ENCODE peak calls at places on chromosomes 6 and 20, in five cellular contexts. One of them, this sample, is unnamed.

GRCh38 chr6:168107191-168107940 is 28.4 kb upstream of the FRMD1 start:
- DNase-seq in neuronal stem cell: no peak
- DNase-seq in H1: no peak
- DNase-seq in H9: no peak
- DNase-seq in trophoblast cell: peak; percentile 34
- DNase-seq in this sample: no peak

GRCh38 chr20:58869662-58870227 is 17.2 kb downstream of the GNAS start:
- DNase-seq in neuronal stem cell: no peak
- DNase-seq in H1: no peak
- DNase-seq in H9: no peak
- DNase-seq in trophoblast cell: no peak
- DNase-seq in this sample: no peak

GRCh38 chr20:33883164-33883563 is 72.0 kb downstream of the CHMP4B start:
- DNase-seq in neuronal stem cell: no peak
- DNase-seq in H1: no peak
- DNase-seq in H9: no peak
- DNase-seq in trophoblast cell: no peak
- DNase-seq in this sample: no peak

GRCh38 chr6:24856954-24857670 is 58.4 kb upstream of the ARMH2 start:
- DNase-seq in neuronal stem cell: no peak
- DNase-seq in H1: no peak
- DNase-seq in H9: no peak
- DNase-seq in trophoblast cell: no peak
- DNase-seq in this sample: no peak

GRCh38 chr20:7257719-7258466 is 490.4 kb downstream of the BMP2 start:
- DNase-seq in neuronal stem cell: no peak
- DNase-seq in H1: no peak
- DNase-seq in H9: no peak
- DNase-seq in trophoblast cell: no peak
- DNase-seq in this sample: no peak

GRCh38 chr20:32297439-32297838 is 20.0 kb downstream of the KIF3B start:
- DNase-seq in neuronal stem cell: no peak
- DNase-seq in H1: no peak
- DNase-seq in H9: no peak
- DNase-seq in trophoblast cell: no peak
- DNase-seq in this sample: no peak

GRCh38 chr20:11249683-11250082 is 575.9 kb upstream of the JAG1 start:
- DNase-seq in neuronal stem cell: no peak
- DNase-seq in H1: no peak
- DNase-seq in H9: no peak
- DNase-seq in trophoblast cell: no peak
- DNase-seq in this sample: no peak

GRCh38 chr6:104252276-104252675 is 607.4 kb downstream of the HACE1 start:
- DNase-seq in neuronal stem cell: no peak
- DNase-seq in H1: no peak
- DNase-seq in H9: no peak
- DNase-seq in trophoblast cell: peak; percentile 81
- DNase-seq in this sample: no peak

GRCh38 chr20:52236292-52236691 is 44.7 kb upstream of the ZFP64 start:
- DNase-seq in neuronal stem cell: no peak
- DNase-seq in H1: no peak
- DNase-seq in H9: no peak
- DNase-seq in trophoblast cell: no peak
- DNase-seq in this sample: no peak

GRCh38 chr6:91243436-91243835 is 656.6 kb upstream of the MAP3K7 start:
- DNase-seq in neuronal stem cell: no peak
- DNase-seq in H1: no peak
- DNase-seq in H9: no peak
- DNase-seq in trophoblast cell: no peak
- DNase-seq in this sample: no peak

GRCh38 chr6:125481056-125481455 is 179.3 kb upstream of the HDDC2 start:
- DNase-seq in neuronal stem cell: no peak
- DNase-seq in H1: no peak
- DNase-seq in H9: no peak
- DNase-seq in trophoblast cell: no peak
- DNase-seq in this sample: peak; percentile 11

GRCh38 chr6:31401403-31401802 is 2.0 kb upstream of the MICA start:
- DNase-seq in neuronal stem cell: no peak
- DNase-seq in H1: no peak
- DNase-seq in H9: no peak
- DNase-seq in trophoblast cell: peak; percentile 51
- DNase-seq in this sample: peak; percentile 89

GRCh38 chr6:128118401-128118800 is 217.5 kb upstream of the THEMIS start:
- DNase-seq in neuronal stem cell: no peak
- DNase-seq in H1: no peak
- DNase-seq in H9: no peak
- DNase-seq in trophoblast cell: peak; percentile 7
- DNase-seq in this sample: peak; percentile 65

GRCh38 chr6:46366190-46366900 is 124.9 kb downstream of the RCAN2 start:
- DNase-seq in neuronal stem cell: no peak
- DNase-seq in H1: no peak
- DNase-seq in H9: no peak
- DNase-seq in trophoblast cell: peak; percentile 89
- DNase-seq in this sample: no peak

GRCh38 chr6:79833264-79833663 is 114.1 kb downstream of the ELOVL4 start:
- DNase-seq in neuronal stem cell: no peak
- DNase-seq in H1: no peak
- DNase-seq in H9: no peak
- DNase-seq in trophoblast cell: peak; percentile 56
- DNase-seq in this sample: peak; percentile 6

GRCh38 chr20:6122873-6123649 is at the start of gene FERMT1:
- DNase-seq in neuronal stem cell: peak; percentile 44
- DNase-seq in H1: peak; percentile 61
- DNase-seq in H9: peak; percentile 78
- DNase-seq in trophoblast cell: peak; percentile 63
- DNase-seq in this sample: peak; percentile 60

GRCh38 chr6:164095056-164095455 is 680.5 kb downstream of the QKI start:
- DNase-seq in neuronal stem cell: no peak
- DNase-seq in H1: no peak
- DNase-seq in H9: no peak
- DNase-seq in trophoblast cell: no peak
- DNase-seq in this sample: no peak

GRCh38 chr6:64896939-64897338 is 810.1 kb downstream of the EYS start:
- DNase-seq in neuronal stem cell: no peak
- DNase-seq in H1: no peak
- DNase-seq in H9: no peak
- DNase-seq in trophoblast cell: no peak
- DNase-seq in this sample: no peak

GRCh38 chr6:125868252-125868651 is 77.5 kb downstream of the NCOA7 start:
- DNase-seq in neuronal stem cell: no peak
- DNase-seq in H1: no peak
- DNase-seq in H9: no peak
- DNase-seq in trophoblast cell: no peak
- DNase-seq in this sample: no peak

GRCh38 chr20:14264869-14265268 is 72.5 kb downstream of the FLRT3 start:
- DNase-seq in neuronal stem cell: no peak
- DNase-seq in H1: no peak
- DNase-seq in H9: no peak
- DNase-seq in trophoblast cell: peak; percentile 10
- DNase-seq in this sample: peak; percentile 6

GRCh38 chr6:56866917-56867522 is 87.9 kb upstream of the BEND6 start:
- DNase-seq in neuronal stem cell: no peak
- DNase-seq in H1: no peak
- DNase-seq in H9: no peak
- DNase-seq in trophoblast cell: no peak
- DNase-seq in this sample: peak; percentile 57

GRCh38 chr6:100818066-100818465 is 63.1 kb downstream of the ASCC3 start:
- DNase-seq in neuronal stem cell: no peak
- DNase-seq in H1: no peak
- DNase-seq in H9: no peak
- DNase-seq in trophoblast cell: no peak
- DNase-seq in this sample: no peak

GRCh38 chr20:49356676-49357075 is 78.8 kb upstream of the ZNFX1 start:
- DNase-seq in neuronal stem cell: no peak
- DNase-seq in H1: no peak
- DNase-seq in H9: no peak
- DNase-seq in trophoblast cell: no peak
- DNase-seq in this sample: no peak

GRCh38 chr20:40265872-40266533 is 423.0 kb downstream of the MAFB start:
- DNase-seq in neuronal stem cell: no peak
- DNase-seq in H1: no peak
- DNase-seq in H9: no peak
- DNase-seq in trophoblast cell: peak; percentile 45
- DNase-seq in this sample: peak; percentile 28

GRCh38 chr20:48600470-48600945 is 227.3 kb downstream of the PREX1 start:
- DNase-seq in neuronal stem cell: no peak
- DNase-seq in H1: no peak
- DNase-seq in H9: no peak
- DNase-seq in trophoblast cell: no peak
- DNase-seq in this sample: no peak

GRCh38 chr6:145214570-145214969 is 520.8 kb downstream of the EPM2A start:
- DNase-seq in neuronal stem cell: peak; percentile 8
- DNase-seq in H1: no peak
- DNase-seq in H9: no peak
- DNase-seq in trophoblast cell: peak; percentile 55
- DNase-seq in this sample: peak; percentile 43

GRCh38 chr6:25193865-25194679 is 85.1 kb upstream of the CARMIL1 start:
- DNase-seq in neuronal stem cell: no peak
- DNase-seq in H1: no peak
- DNase-seq in H9: no peak
- DNase-seq in trophoblast cell: no peak
- DNase-seq in this sample: no peak

GRCh38 chr6:99991955-99992354 is 2.1 kb downstream of the MCHR2 start:
- DNase-seq in neuronal stem cell: no peak
- DNase-seq in H1: no peak
- DNase-seq in H9: no peak
- DNase-seq in trophoblast cell: no peak
- DNase-seq in this sample: no peak

GRCh38 chr6:39836621-39837020 is 44.4 kb downstream of the DAAM2 start:
- DNase-seq in neuronal stem cell: no peak
- DNase-seq in H1: no peak
- DNase-seq in H9: no peak
- DNase-seq in trophoblast cell: no peak
- DNase-seq in this sample: no peak

GRCh38 chr6:132669690-132670291 is 10.8 kb upstream of the TAAR1 start:
- DNase-seq in neuronal stem cell: no peak
- DNase-seq in H1: no peak
- DNase-seq in H9: no peak
- DNase-seq in trophoblast cell: peak; percentile 75
- DNase-seq in this sample: peak; percentile 56

GRCh38 chr20:63361507-63362425 is 617 bp upstream of the CHRNA4 start:
- DNase-seq in neuronal stem cell: no peak
- DNase-seq in H1: no peak
- DNase-seq in H9: peak; percentile 67
- DNase-seq in trophoblast cell: no peak
- DNase-seq in this sample: no peak

DNA sequence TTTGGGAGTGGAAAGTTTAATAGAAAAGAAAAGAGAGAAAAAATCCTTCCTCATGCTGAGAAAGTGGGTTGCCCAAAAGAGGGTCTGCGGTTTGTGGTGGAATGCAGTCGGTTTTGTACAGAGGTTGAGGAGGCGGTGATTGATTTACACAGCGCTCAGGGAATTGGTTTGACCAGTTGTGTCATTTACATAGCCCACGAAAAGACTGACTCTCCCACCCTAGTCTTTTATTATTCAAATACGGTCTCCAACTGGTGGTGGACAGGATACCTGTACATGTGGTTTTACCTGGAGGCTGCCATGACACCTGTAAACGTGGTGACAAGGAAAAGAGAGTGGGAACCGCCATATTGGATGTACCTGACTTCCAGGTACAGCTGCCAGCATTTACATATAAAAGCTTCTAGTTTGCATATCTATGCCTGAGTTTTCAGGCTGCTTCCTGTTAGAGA is 42.1 kb downstream of the HLA-DPB1 start:
- DNase-seq in neuronal stem cell: no peak
- DNase-seq in H1: peak; percentile 27
- DNase-seq in H9: peak; percentile 60
- DNase-seq in trophoblast cell: no peak
- DNase-seq in this sample: no peak
- H2BK12ac ChIP-seq in neuronal stem cell: no peak overlapping the region
- H2BK12ac ChIP-seq in H1: peak overlapping the region; percentile 98
- H2BK12ac ChIP-seq in H9: peak overlapping the region; percentile 22
- H2BK12ac ChIP-seq in trophoblast cell: no peak overlapping the region
- H2BK12ac ChIP-seq in this sample: no peak overlapping the region

DNA sequence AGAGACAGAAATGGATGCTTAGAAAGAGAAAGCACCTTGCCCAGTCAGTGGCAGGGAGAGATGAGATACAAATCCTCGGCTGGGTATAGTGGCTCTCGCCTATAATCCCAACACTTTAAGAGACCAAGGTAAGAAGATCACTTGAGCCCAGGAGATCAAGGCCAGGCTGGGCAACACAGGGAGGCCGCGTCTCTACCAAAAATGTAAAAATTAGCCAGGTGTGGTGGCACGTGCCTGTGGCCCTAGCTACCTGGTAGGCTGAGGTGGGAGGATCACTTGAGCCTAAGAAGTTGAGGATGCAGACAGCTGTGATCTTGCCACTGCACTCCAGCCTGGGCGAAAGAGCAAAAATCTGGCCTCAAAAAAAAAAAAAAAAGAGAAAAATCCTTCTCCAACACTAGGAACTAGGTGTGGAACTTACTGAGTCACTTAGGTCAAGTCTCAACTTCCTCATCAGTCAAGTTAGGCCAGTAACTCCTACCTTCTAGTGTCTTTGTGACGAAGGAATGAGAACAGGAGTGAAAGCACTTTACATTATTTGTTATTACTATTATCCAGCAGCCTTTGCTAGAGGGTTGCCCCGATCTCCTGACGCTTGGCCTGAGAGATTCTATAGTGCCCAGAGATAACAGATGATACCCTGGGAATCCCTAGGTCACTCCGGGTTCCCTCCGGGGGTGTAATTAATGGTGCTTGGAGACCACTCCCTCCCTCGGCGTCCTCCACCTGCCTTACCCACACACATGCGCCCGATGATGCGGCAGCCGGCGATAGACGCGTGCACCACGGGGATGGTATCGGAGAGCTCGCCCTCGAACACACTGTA is 918 bp downstream of the EIF6 start:
- DNase-seq in neuronal stem cell: no peak
- DNase-seq in H1: no peak
- DNase-seq in H9: no peak
- DNase-seq in trophoblast cell: peak; percentile 47
- DNase-seq in this sample: no peak
- H3K14ac ChIP-seq in neuronal stem cell: peak overlapping the region; percentile 64
- H3K14ac ChIP-seq in H1: no peak overlapping the region
- H3K14ac ChIP-seq in H9: peak overlapping the region; percentile 83
- H3K14ac ChIP-seq in trophoblast cell: peak overlapping the region; percentile 94
- H3K14ac ChIP-seq in this sample: no peak overlapping the region

DNA sequence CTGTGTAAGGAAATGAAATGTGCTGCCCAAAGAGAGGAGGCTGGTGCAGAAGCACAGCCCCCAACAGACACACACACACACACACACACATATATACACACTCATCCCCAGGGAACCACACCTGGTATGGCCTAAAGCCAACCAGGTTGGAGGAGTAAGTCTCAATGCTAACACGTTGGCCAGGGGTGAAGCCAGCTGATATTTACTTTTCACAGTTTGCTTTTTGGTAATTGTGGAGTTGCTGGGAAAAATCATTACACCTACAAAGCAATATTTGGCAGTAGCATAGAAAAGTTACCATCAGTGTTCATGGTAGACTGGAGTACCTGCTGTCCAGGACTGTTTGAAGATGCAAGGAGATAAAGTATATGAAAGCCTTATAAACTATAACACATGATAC is 50.3 kb upstream of the NAA20 start:
- DNase-seq in neuronal stem cell: no peak
- DNase-seq in H1: no peak
- DNase-seq in H9: no peak
- DNase-seq in trophoblast cell: no peak
- DNase-seq in this sample: no peak
- H2BK12ac ChIP-seq in neuronal stem cell: no peak overlapping the region
- H2BK12ac ChIP-seq in H1: no peak overlapping the region
- H2BK12ac ChIP-seq in H9: no peak overlapping the region
- H2BK12ac ChIP-seq in trophoblast cell: peak overlapping the region; percentile 52
- H2BK12ac ChIP-seq in this sample: peak overlapping the region; percentile 7

GRCh38 chr20:57391439-57392129 is 388 bp downstream of the RBM38 start:
- DNase-seq in neuronal stem cell: no peak
- DNase-seq in H1: no peak
- DNase-seq in H9: no peak
- DNase-seq in trophoblast cell: peak; percentile 62
- DNase-seq in this sample: peak; percentile 18
- H3K14ac ChIP-seq in neuronal stem cell: no peak overlapping the region
- H3K14ac ChIP-seq in H1: no peak overlapping the region
- H3K14ac ChIP-seq in H9: peak overlapping the region; percentile 62
- H3K14ac ChIP-seq in trophoblast cell: peak overlapping the region; percentile 89
- H3K14ac ChIP-seq in this sample: peak overlapping the region; percentile 46

This sample was measured in mesenchymal stem cell.